ENCODE peak calls at places on chromosomes 2 and 18, in ten cellular contexts. One of them, this sample, is unnamed.
A peak's percentile ranks its signal among the peaks of the same experiment; 100 is the strongest.

GRCh38 chr2:137508739-137509384 is 455.4 kb upstream of the HNMT start:
- DNase-seq in mucosa of gallbladder: no peak
- DNase-seq in cardiac muscle cell: no peak
- DNase-seq in posterior cingulate gyrus: no peak
- DNase-seq in NCI-H1436: no peak
- DNase-seq in upper lobe of right lung: no peak
- DNase-seq in osteocyte: no peak
- DNase-seq in GM23248: no peak
- DNase-seq in activated T-helper 1 cell treated with Interleukin-2 at 50 U/mL for 16 hours: no peak
- DNase-seq in AG04449: no peak
- DNase-seq in this sample: no peak

GRCh38 chr2:126704434-126705165 is 48.6 kb downstream of the GYPC start:
- DNase-seq in cardiac muscle cell: peak; percentile 48
- DNase-seq in NCI-H1436: no peak
- DNase-seq in AG04449: no peak
- DNase-seq in mucosa of gallbladder: peak; percentile 32
- DNase-seq in upper lobe of right lung: no peak
- DNase-seq in GM23248: no peak
- DNase-seq in activated T-helper 1 cell treated with Interleukin-2 at 50 U/mL for 16 hours: no peak
- DNase-seq in osteocyte: peak; percentile 44
- DNase-seq in posterior cingulate gyrus: no peak
- DNase-seq in this sample: no peak

GRCh38 chr18:56388571-56388970 is 249.8 kb downstream of the TXNL1 start:
- DNase-seq in upper lobe of right lung: no peak
- DNase-seq in activated T-helper 1 cell treated with Interleukin-2 at 50 U/mL for 16 hours: no peak
- DNase-seq in mucosa of gallbladder: no peak
- DNase-seq in osteocyte: no peak
- DNase-seq in AG04449: peak; percentile 21
- DNase-seq in NCI-H1436: no peak
- DNase-seq in cardiac muscle cell: no peak
- DNase-seq in GM23248: no peak
- DNase-seq in posterior cingulate gyrus: no peak
- DNase-seq in this sample: no peak

GRCh38 chr2:73033766-73034381 is 37.6 kb downstream of the SFXN5 start:
- DNase-seq in mucosa of gallbladder: no peak
- DNase-seq in AG04449: no peak
- DNase-seq in osteocyte: no peak
- DNase-seq in GM23248: no peak
- DNase-seq in activated T-helper 1 cell treated with Interleukin-2 at 50 U/mL for 16 hours: no peak
- DNase-seq in cardiac muscle cell: no peak
- DNase-seq in NCI-H1436: no peak
- DNase-seq in upper lobe of right lung: no peak
- DNase-seq in posterior cingulate gyrus: no peak
- DNase-seq in this sample: no peak

GRCh38 chr2:124501575-124502152 is 476.6 kb downstream of the CNTNAP5 start:
- DNase-seq in posterior cingulate gyrus: no peak
- DNase-seq in cardiac muscle cell: no peak
- DNase-seq in mucosa of gallbladder: no peak
- DNase-seq in AG04449: no peak
- DNase-seq in NCI-H1436: no peak
- DNase-seq in GM23248: no peak
- DNase-seq in activated T-helper 1 cell treated with Interleukin-2 at 50 U/mL for 16 hours: no peak
- DNase-seq in upper lobe of right lung: no peak
- DNase-seq in osteocyte: no peak
- DNase-seq in this sample: no peak

GRCh38 chr2:49914281-49914680 is 760.0 kb upstream of the FSHR start:
- DNase-seq in activated T-helper 1 cell treated with Interleukin-2 at 50 U/mL for 16 hours: no peak
- DNase-seq in posterior cingulate gyrus: no peak
- DNase-seq in mucosa of gallbladder: no peak
- DNase-seq in cardiac muscle cell: no peak
- DNase-seq in osteocyte: no peak
- DNase-seq in NCI-H1436: no peak
- DNase-seq in GM23248: peak; percentile 7
- DNase-seq in upper lobe of right lung: no peak
- DNase-seq in AG04449: no peak
- DNase-seq in this sample: peak; percentile 76

GRCh38 chr2:240917684-240918257 is 11.6 kb downstream of the CROCC2 start:
- DNase-seq in activated T-helper 1 cell treated with Interleukin-2 at 50 U/mL for 16 hours: no peak
- DNase-seq in osteocyte: no peak
- DNase-seq in posterior cingulate gyrus: peak; percentile 14
- DNase-seq in GM23248: peak; percentile 24
- DNase-seq in mucosa of gallbladder: no peak
- DNase-seq in NCI-H1436: no peak
- DNase-seq in upper lobe of right lung: peak; percentile 59
- DNase-seq in AG04449: no peak
- DNase-seq in cardiac muscle cell: no peak
- DNase-seq in this sample: no peak

GRCh38 chr2:120949027-120949956 is 213.6 kb downstream of the GLI2 start:
- DNase-seq in upper lobe of right lung: no peak
- DNase-seq in mucosa of gallbladder: no peak
- DNase-seq in GM23248: peak; percentile 12
- DNase-seq in cardiac muscle cell: peak; percentile 8
- DNase-seq in activated T-helper 1 cell treated with Interleukin-2 at 50 U/mL for 16 hours: no peak
- DNase-seq in AG04449: no peak
- DNase-seq in osteocyte: no peak
- DNase-seq in NCI-H1436: no peak
- DNase-seq in posterior cingulate gyrus: no peak
- DNase-seq in this sample: no peak

GRCh38 chr2:54380627-54381026 is 75.5 kb upstream of the SPTBN1 start:
- DNase-seq in osteocyte: no peak
- DNase-seq in activated T-helper 1 cell treated with Interleukin-2 at 50 U/mL for 16 hours: no peak
- DNase-seq in mucosa of gallbladder: no peak
- DNase-seq in AG04449: no peak
- DNase-seq in NCI-H1436: no peak
- DNase-seq in GM23248: no peak
- DNase-seq in posterior cingulate gyrus: no peak
- DNase-seq in cardiac muscle cell: no peak
- DNase-seq in upper lobe of right lung: no peak
- DNase-seq in this sample: no peak

GRCh38 chr2:238426568-238427434 is at the start of gene ASB1:
- DNase-seq in mucosa of gallbladder: peak; percentile 58
- DNase-seq in GM23248: peak; percentile 96
- DNase-seq in NCI-H1436: peak; percentile 73
- DNase-seq in AG04449: no peak
- DNase-seq in upper lobe of right lung: peak; percentile 89
- DNase-seq in osteocyte: peak; percentile 92
- DNase-seq in cardiac muscle cell: peak; percentile 89
- DNase-seq in activated T-helper 1 cell treated with Interleukin-2 at 50 U/mL for 16 hours: peak; percentile 79
- DNase-seq in posterior cingulate gyrus: peak; percentile 69
- DNase-seq in this sample: peak; percentile 72

GRCh38 chr18:40577255-40577654 is 1377.8 kb upstream of the PIK3C3 start:
- DNase-seq in NCI-H1436: no peak
- DNase-seq in upper lobe of right lung: no peak
- DNase-seq in AG04449: peak; percentile 7
- DNase-seq in cardiac muscle cell: no peak
- DNase-seq in GM23248: no peak
- DNase-seq in posterior cingulate gyrus: no peak
- DNase-seq in activated T-helper 1 cell treated with Interleukin-2 at 50 U/mL for 16 hours: no peak
- DNase-seq in mucosa of gallbladder: no peak
- DNase-seq in osteocyte: no peak
- DNase-seq in this sample: no peak

This sample was measured in kidney glomerular epithelial cell.